ENCODE peak calls at places on chromosomes 6 and 20, in eight cellular contexts. H is psoas muscle; M is aorta; F is HCT116; L is pancreas; P is CD8-positive, alpha-beta memory T cell; G is tibial artery; J is WERI-Rb-1. S is an unnamed sample. For H3K27me3, the result is how much of the 10 kb centered on the place peaks cover.

GRCh38 chr6:125748534-125749111 is 809 bp upstream of the HEY2 start:
- DNase-seq in H (no peak), M (no peak), F (no peak), L (no peak), P (no peak), G (no peak), J (no peak), S (peak)

GRCh38 chr6:167968091-167968490 is 29.4 kb upstream of the KIF25 start:
- DNase-seq in H (no peak), M (no peak), F (peak), L (no peak), P (no peak), G (no peak), J (peak), S (peak)

GRCh38 chr20:30611239-30611984 is 646.1 kb upstream of the DEFB115 start:
- DNase-seq in H (no peak), M (no peak), F (no peak), L (no peak), P (no peak), G (no peak), J (no peak), S (no peak)

GRCh38 chr6:149719531-149719930 is 1.6 kb upstream of the LATS1 start:
- DNase-seq in H (no peak), M (no peak), F (no peak), L (no peak), P (no peak), G (no peak), J (no peak), S (no peak)

GRCh38 chr20:17676942-17677341 is 5.1 kb downstream of the RRBP1 start:
- DNase-seq in H (no peak), M (no peak), F (no peak), L (no peak), P (no peak), G (no peak), J (no peak), S (no peak)

GRCh38 chr6:90586675-90587638 is at the start of gene MAP3K7:
- DNase-seq in H (peak), M (peak), F (peak), L (peak), P (peak), G (peak), J (peak), S (peak)

GRCh38 chr6:136371117-136371696 is 81.6 kb upstream of the BCLAF1 start:
- DNase-seq in H (no peak), M (no peak), F (peak), L (no peak), P (no peak), G (no peak), J (no peak), S (no peak)

GRCh38 chr6:22906091-22906549 is 336.8 kb downstream of the HDGFL1 start:
- DNase-seq in H (no peak), M (no peak), F (no peak), L (no peak), P (no peak), G (no peak), J (no peak), S (peak)

GRCh38 chr20:2693996-2694471 is 1.5 kb downstream of the EBF4 start:
- DNase-seq in H (no peak), M (no peak), F (no peak), L (no peak), P (no peak), G (no peak), J (no peak), S (peak)

GRCh38 chr6:134451529-134451928 is 133.6 kb upstream of the SGK1 start:
- DNase-seq in H (no peak), M (no peak), F (no peak), L (no peak), P (no peak), G (no peak), J (no peak), S (peak)

GRCh38 chr6:7108196-7108963 is 619 bp downstream of the RREB1 start:
- DNase-seq in H (peak), M (peak), F (no peak), L (peak), P (peak), G (peak), J (peak), S (peak)

GRCh38 chr6:35089935-35090505 is 51.1 kb downstream of the TCP11 start:
- DNase-seq in H (no peak), M (peak), F (no peak), L (peak), P (no peak), G (no peak), J (peak), S (peak)

GRCh38 chr6:109103942-109104341 is 8.6 kb downstream of the CEP57L1 start:
- DNase-seq in H (no peak), M (no peak), F (no peak), L (no peak), P (no peak), G (no peak), J (no peak), S (no peak)

GRCh38 chr6:25596928-25597818 is 54.8 kb upstream of the SCGN start:
- DNase-seq in H (no peak), M (no peak), F (no peak), L (no peak), P (no peak), G (no peak), J (no peak), S (no peak)

GRCh38 chr20:17505664-17506517 is 25.3 kb downstream of the BFSP1 start:
- DNase-seq in H (no peak), M (peak), F (no peak), L (no peak), P (peak), G (no peak), J (no peak), S (no peak)

GRCh38 chr6:160991411-160992322 is at the start of gene MAP3K4:
- DNase-seq in H (peak), M (peak), F (peak), L (peak), P (peak), G (peak), J (peak), S (peak)

GRCh38 chr20:21101453-21102251 is 4.5 kb downstream of the LINC00237 start:
- DNase-seq in H (peak), M (no peak), F (no peak), L (peak), P (no peak), G (no peak), J (no peak), S (peak)

GRCh38 chr20:42963796-42964195 is 225.9 kb downstream of the PTPRT start:
- DNase-seq in H (no peak), M (no peak), F (no peak), L (no peak), P (no peak), G (no peak), J (no peak), S (peak)

GRCh38 chr6:106316376-106316769 is 9.2 kb downstream of the ATG5 start:
- DNase-seq in H (no peak), M (no peak), F (no peak), L (no peak), P (no peak), G (no peak), J (no peak), S (no peak)

GRCh38 chr6:119351005-119351394 is 1.4 kb upstream of the MAN1A1 start:
- DNase-seq in H (no peak), M (no peak), F (peak), L (no peak), P (no peak), G (no peak), J (no peak), S (no peak)

GRCh38 chr6:139882234-139882633 is 507.8 kb upstream of the CITED2 start:
- DNase-seq in H (no peak), M (no peak), F (no peak), L (no peak), P (no peak), G (no peak), J (peak), S (peak)

DNA sequence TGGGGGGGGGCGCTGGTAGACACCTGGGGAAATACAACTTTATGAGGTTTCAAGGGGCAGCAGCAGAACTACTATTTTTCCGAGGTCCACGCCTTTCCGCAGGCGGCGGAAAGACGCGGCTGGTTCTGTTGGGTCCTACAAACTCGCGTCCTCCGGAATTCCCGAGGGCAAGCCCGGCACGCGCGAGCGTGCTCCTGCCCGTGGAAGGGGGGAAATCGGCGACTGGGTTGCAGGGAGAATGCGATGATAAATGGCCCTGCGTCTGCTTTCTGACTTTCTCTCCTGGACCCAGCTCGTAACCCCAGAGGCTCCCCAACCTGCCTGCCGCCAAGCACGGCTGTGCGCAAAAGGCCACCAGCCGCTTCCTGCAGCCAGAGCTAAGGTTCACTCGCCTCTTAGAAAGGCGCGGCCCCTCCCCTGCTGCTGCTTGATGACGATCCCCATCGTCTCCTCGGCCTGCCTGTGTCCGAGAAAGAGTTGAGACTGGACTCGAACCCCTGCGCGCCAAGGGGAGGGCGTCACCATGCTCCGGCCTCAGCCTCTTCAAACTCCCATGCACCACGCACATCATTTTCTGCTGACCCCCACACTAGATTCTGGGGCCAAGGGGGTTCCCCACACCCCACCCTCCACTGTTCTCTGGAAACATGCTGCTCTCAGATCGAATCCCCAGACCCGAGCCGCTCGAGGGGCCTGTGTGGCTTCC is 6.7 kb downstream of the FOXA2 start:
- DNase-seq in H (no peak), M (no peak), F (no peak), L (peak), P (no peak), G (no peak), J (no peak), S (peak)
- H3K4me3 ChIP-seq in H (no peak), M (no peak), F (no peak), L (peak), P (no peak), G (no peak), J (no peak), S (peak)

DNA sequence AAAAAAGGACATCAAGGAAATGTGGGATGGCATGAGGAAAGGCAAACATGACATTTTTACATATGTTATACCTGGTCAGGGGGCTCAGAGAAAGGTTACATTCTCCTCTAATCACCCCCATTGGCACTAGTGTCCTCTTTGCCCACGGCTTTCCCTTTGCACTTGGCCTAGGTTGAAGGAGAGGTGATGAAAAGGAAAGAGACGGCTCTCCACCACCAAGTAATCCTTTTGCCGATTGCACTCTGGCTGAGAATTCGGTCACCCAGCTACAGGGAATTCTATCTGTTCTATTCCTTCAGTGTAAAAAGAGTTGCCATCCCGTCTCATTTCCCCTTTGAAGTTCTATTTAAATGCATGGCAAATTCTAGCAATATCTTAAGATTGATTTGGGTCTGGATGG is 10.4 kb downstream of the VGLL2 start:
- DNase-seq in H (no peak), M (no peak), F (no peak), L (no peak), P (no peak), G (no peak), J (no peak), S (no peak)
- H3K27me3 ChIP-seq in H (under half), M (under half), F (under half), L (under half), P (under half), G (under half), J (under half), S (under half)

DNA sequence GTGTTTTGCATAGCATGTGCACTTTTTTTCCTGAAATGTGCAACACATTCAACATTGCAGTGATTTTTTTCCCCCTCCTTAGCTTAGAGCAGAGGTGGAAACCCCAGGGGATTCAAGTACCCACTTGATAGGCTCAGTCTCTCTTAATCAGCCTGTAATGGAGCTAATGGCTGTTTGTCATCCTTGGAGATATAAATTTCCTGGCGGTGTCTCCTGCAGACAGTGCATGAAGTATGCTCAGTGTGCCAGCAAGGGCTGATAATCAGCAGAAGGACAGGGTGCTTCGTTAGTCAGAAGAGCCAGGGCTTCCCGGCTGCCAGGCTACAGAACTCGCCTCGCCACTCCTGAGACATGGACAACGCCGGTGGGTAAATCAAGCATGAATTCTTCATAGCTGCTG is 69.8 kb upstream of the PHACTR2 start:
- DNase-seq in H (no peak), M (no peak), F (no peak), L (no peak), P (no peak), G (no peak), J (no peak), S (no peak)
- H3K4me3 ChIP-seq in H (no peak), M (no peak), F (no peak), L (no peak), P (no peak), G (no peak), J (no peak), S (no peak)

GRCh38 chr20:61140576-61140975 is 111.5 kb upstream of the CDH4 start:
- DNase-seq in H (no peak), M (no peak), F (no peak), L (no peak), P (no peak), G (no peak), J (no peak), S (no peak)

DNA sequence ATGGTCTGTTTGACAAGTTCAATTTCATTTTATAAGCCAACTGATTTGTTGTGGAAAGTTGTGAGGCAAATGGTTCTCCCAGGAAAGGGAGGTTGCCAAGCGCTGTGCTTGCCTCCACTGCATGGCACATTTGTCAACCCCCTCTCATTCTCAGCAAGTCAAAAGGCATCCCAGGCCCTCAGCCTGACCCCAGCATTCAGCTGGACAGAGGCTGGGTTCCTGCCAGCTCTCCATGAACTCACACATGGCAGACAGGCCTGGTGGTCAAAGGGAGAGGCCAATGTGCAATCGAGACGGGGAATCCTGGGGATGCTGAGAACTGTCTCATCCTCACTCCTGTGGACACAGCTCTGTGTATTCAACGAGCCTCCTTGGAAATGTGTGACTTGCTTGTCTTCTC is 106.1 kb upstream of the CDH4 start:
- DNase-seq in H (no peak), M (no peak), F (no peak), L (no peak), P (no peak), G (no peak), J (no peak), S (no peak)
- H3K27me3 ChIP-seq in H (under half), M (under half), F (under half), L (under half), P (under half), G (under half), J (under half), S (under half)

GRCh38 chr20:5844063-5844681 is 94.0 kb downstream of the SHLD1 start:
- DNase-seq in H (no peak), M (no peak), F (peak), L (no peak), P (peak), G (no peak), J (no peak), S (no peak)
- H3K4me3 ChIP-seq in H (no peak), M (no peak), F (no peak), L (no peak), P (no peak), G (no peak), J (no peak), S (no peak)

DNA sequence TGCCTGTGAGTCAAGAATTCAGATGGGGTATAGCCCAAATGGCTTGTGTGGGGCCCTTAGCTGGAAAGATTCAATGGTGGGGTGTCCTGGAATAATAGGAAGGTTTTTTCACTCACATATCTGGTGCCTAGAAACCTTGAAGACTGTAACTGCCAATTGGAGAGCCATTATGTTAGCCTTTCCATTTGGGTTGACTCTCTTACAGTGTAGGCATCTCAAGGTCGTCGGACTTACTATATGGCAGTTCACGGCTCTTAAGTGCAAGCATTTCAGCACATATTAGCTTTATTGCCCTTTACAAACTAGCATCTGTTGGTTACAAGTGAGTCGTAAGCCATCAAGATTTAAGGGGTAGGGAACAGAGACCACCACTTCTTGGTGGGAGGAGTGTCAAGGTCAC is 74.1 kb downstream of the CD2AP start:
- DNase-seq in H (no peak), M (no peak), F (no peak), L (no peak), P (no peak), G (no peak), J (no peak), S (no peak)
- H3K27me3 ChIP-seq in H (under half), M (under half), F (under half), L (under half), P (under half), G (under half), J (under half), S (under half)

DNA sequence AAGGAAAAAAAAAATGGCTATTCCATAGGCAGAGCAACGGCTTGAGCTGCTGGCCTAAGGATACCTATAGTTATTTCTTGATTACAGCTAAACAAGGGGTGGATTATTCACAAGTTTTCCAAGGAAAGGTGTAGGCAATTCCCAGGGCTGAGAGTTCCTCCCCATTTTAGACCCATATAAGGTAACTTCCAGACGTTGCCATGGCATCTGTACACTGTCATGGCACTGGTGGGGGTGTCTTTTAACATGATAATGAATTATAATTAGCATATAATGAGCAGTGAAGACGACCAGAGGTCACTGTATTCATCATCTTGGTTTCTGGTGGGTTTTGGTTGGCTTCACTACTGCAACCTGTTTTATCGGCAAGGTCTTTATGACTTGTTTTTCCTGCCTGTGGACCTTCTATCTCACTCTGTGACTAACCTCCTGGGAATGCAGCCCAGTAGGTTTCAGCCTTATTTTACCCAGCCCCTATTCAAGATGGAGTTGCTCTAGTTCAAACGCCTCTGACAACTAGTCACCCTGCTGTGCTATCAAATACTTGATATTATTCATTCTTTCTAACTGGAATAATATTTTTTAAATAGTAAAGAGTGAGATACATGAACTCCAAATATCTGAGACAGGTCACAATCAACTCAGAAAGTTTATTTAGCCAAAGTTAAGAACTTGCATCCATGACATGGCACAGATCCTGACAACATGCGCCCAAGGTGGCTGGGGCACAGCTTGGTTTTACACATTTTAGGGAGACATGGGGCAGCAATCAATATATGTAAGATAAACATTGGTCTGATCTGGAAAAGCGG is 1.4 kb upstream of the UFL1 start:
- DNase-seq in H (no peak), M (no peak), F (peak), L (no peak), P (no peak), G (no peak), J (no peak), S (no peak)
- H3K4me3 ChIP-seq in H (peak), M (peak), F (peak), L (peak), P (peak), G (peak), J (peak), S (peak)